ENCODE peak calls at places on chromosome 1, in seven cellular contexts. T is heart right ventricle; J is pancreas; O is naive thymus-derived CD4-positive, alpha-beta T cell; F is GM12878; D is SJSA1; K is CD8-positive, alpha-beta T cell. L is an unnamed sample.
A peak's percentile ranks its signal among the peaks of the same experiment; 100 is the strongest.

GRCh38 chr1:87104945-87105344 is 190.5 kb downstream of the HS2ST1 start:
- DNase-seq in T (no peak), O (no peak), D (no peak), K (no peak), J (no peak), F (no peak), L (no peak)

GRCh38 chr1:20931930-20932436 is 144.9 kb upstream of the HP1BP3 start:
- DNase-seq in T (no peak), J (no peak), F (no peak), K (no peak), D (no peak), O (no peak), L (no peak)

GRCh38 chr1:110065841-110066240 is 4.6 kb downstream of the ALX3 start:
- DNase-seq in J (no peak), F (no peak), T (no peak), K (no peak), D (no peak), O (no peak), L (no peak)

GRCh38 chr1:116951175-116951935 is 41.6 kb downstream of the PTGFRN start:
- DNase-seq in K (no peak), J (no peak), O (no peak), D (no peak), T (peak; percentile 28), F (no peak), L (no peak)

GRCh38 chr1:95216292-95216990 is 17.6 kb upstream of the RWDD3 start:
- DNase-seq in K (no peak), O (no peak), J (no peak), T (no peak), F (no peak), D (no peak), L (no peak)

GRCh38 chr1:204989266-204990058 is 53.5 kb upstream of the CNTN2 start:
- DNase-seq in F (no peak), D (peak; percentile 62), J (peak; percentile 88), T (peak; percentile 66), K (peak; percentile 46), O (peak; percentile 51), L (peak; percentile 92)

GRCh38 chr1:207827488-207827830 is 75.6 kb downstream of the CD46 start:
- DNase-seq in K (no peak), F (no peak), O (no peak), T (no peak), D (no peak), J (no peak), L (no peak)

GRCh38 chr1:156465747-156466365 is 34.7 kb downstream of the MEF2D start:
- DNase-seq in J (no peak), O (no peak), F (no peak), K (no peak), T (no peak), D (no peak), L (no peak)

GRCh38 chr1:11648732-11649158 is 5.5 kb downstream of the FBXO2 start:
- DNase-seq in J (peak; percentile 90), O (peak; percentile 33), D (no peak), K (no peak), F (no peak), T (no peak), L (peak; percentile 22)

GRCh38 chr1:2115922-2116341 is 65.7 kb downstream of the PRKCZ start:
- DNase-seq in J (no peak), D (no peak), F (no peak), K (no peak), O (no peak), T (peak; percentile 3), L (no peak)

GRCh38 chr1:227621211-227621610 is 57.9 kb downstream of the ZNF678 start:
- DNase-seq in F (no peak), O (no peak), K (no peak), D (no peak), T (no peak), J (no peak), L (no peak)

GRCh38 chr1:168091063-168091462 is 45.7 kb downstream of the GPR161 start:
- DNase-seq in J (no peak), K (no peak), F (no peak), O (no peak), T (no peak), D (no peak), L (no peak)

GRCh38 chr1:178928985-178929384 is 58.1 kb upstream of the ANGPTL1 start:
- DNase-seq in T (no peak), K (no peak), D (no peak), O (no peak), J (no peak), F (no peak), L (no peak)
- H3K27ac ChIP-seq in T (no peak overlapping the region), K (no peak overlapping the region), D (no peak overlapping the region), O (no peak overlapping the region), J (no peak overlapping the region), F (no peak overlapping the region), L (no peak overlapping the region)

GRCh38 chr1:170146861-170147260 is 1.1 kb downstream of the NTMT2 start:
- DNase-seq in D (no peak), F (no peak), T (no peak), O (peak; percentile 20), J (no peak), K (no peak), L (no peak)
- H3K27ac ChIP-seq in D (no peak overlapping the region), F (no peak overlapping the region), T (peak overlapping the region; percentile 74), O (no peak overlapping the region), J (no peak overlapping the region), K (no peak overlapping the region), L (no peak overlapping the region)

GRCh38 chr1:183032122-183032921 is 9.1 kb downstream of the LAMC1 start:
- DNase-seq in J (no peak), K (no peak), D (peak; percentile 72), T (no peak), O (no peak), F (no peak), L (no peak)
- H3K27ac ChIP-seq in J (no peak overlapping the region), K (no peak overlapping the region), D (peak overlapping the region; percentile 53), T (no peak overlapping the region), O (no peak overlapping the region), F (no peak overlapping the region), L (no peak overlapping the region)

GRCh38 chr1:182794802-182795201 is 5.2 kb downstream of the NPL start:
- DNase-seq in D (no peak), J (no peak), F (no peak), K (no peak), T (no peak), O (no peak), L (no peak)
- H3K27ac ChIP-seq in D (no peak overlapping the region), J (no peak overlapping the region), F (no peak overlapping the region), K (no peak overlapping the region), T (no peak overlapping the region), O (no peak overlapping the region), L (peak overlapping the region; percentile 44)

GRCh38 chr1:157969693-157970485 is 23.6 kb upstream of the KIRREL1 start:
- DNase-seq in O (no peak), D (peak; percentile 56), K (no peak), F (no peak), T (no peak), J (no peak), L (no peak)
- H3K27ac ChIP-seq in O (no peak overlapping the region), D (no peak overlapping the region), K (no peak overlapping the region), F (no peak overlapping the region), T (no peak overlapping the region), J (no peak overlapping the region), L (no peak overlapping the region)

GRCh38 chr1:230355128-230355527 is 71.0 kb downstream of the PGBD5 start:
- DNase-seq in O (no peak), K (no peak), T (no peak), F (no peak), D (no peak), J (no peak), L (no peak)
- H3K27ac ChIP-seq in O (no peak overlapping the region), K (no peak overlapping the region), T (no peak overlapping the region), F (no peak overlapping the region), D (no peak overlapping the region), J (no peak overlapping the region), L (peak overlapping the region; percentile 63)

GRCh38 chr1:154155282-154155681 is 409 bp upstream of the NUP210L start:
- DNase-seq in D (no peak), J (no peak), K (no peak), O (no peak), F (no peak), T (no peak), L (no peak)
- H3K27ac ChIP-seq in D (no peak overlapping the region), J (no peak overlapping the region), K (peak overlapping the region; percentile 24), O (peak overlapping the region; percentile 77), F (no peak overlapping the region), T (peak overlapping the region; percentile 89), L (no peak overlapping the region)

GRCh38 chr1:67833595-67833926 is 294 bp upstream of the GNG12 start:
- DNase-seq in O (no peak), D (peak; percentile 77), T (no peak), J (no peak), F (no peak), K (no peak), L (no peak)

GRCh38 chr1:67830928-67831596 is 2.2 kb downstream of the GNG12 start:
- DNase-seq in K (no peak), T (no peak), O (no peak), D (no peak), J (no peak), F (no peak), L (no peak)

GRCh38 chr1:67831850-67832513 is 1.3 kb downstream of the GNG12 start:
- DNase-seq in O (no peak), D (peak; percentile 78), J (peak; percentile 54), K (no peak), T (peak; percentile 40), F (no peak), L (no peak)

GRCh38 chr1:67834246-67834877 is 1.1 kb upstream of the GNG12 start:
- DNase-seq in O (no peak), D (no peak), J (no peak), T (no peak), K (no peak), F (no peak), L (no peak)

DNA sequence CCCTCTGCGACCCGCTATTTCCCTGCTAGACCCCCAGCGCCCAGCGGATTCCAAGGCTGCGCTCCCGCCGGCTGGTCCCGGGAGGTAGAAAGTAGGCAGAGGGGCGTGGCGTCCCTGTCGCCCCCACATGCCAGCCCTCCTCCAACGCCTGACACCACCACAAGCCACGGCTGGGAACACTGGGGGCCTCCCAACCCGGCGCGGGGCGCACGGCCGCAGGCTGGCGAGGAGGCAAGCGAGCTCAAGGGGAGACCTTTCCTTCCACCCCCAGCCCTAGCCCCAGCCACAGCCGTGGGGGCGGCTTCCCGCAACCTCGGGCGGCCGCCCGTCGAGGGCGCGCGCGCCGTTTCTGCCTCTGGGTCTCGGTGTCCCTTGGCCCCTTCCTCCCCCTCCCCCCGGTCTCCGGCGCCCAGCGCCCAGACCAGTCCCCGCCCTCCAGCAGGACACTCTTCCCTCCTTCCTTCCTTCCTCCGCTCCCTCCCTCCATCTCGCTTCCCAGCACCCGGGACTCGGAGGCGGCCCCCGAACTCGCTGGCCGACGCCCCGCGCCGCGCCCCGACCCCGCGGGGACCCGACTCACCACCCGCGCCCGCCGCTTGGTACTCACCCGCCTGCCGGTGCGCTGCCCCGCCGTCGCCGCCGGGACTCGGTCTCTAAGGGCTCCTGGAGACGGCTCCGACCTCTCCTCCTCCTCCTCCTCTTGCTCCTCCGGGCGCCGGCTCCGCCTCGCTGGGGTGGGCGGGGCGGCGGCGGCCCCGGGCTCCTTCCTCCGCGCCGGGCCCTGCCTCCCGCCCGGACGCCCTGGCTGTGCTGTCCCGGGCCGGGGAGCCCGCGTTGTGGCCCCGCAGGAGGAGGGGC is at the start of gene GNG12:
- DNase-seq in D (peak; percentile 92), T (peak; percentile 75), J (peak; percentile 89), O (no peak), F (no peak), K (no peak), L (no peak)
- H3K27ac ChIP-seq in D (peak within 1 kb of the TSS; percentile 80), T (peak within 1 kb of the TSS; percentile 81), J (peak within 1 kb of the TSS; percentile 80), O (no peak within 1 kb of the TSS), F (no peak within 1 kb of the TSS), K (no peak within 1 kb of the TSS), L (no peak within 1 kb of the TSS)

L was measured in substantia nigra.